ENCODE peak calls at places on chromosomes 16 and 17, in eight cellular contexts. K, T, C, N, M, L, W and V are unnamed samples.

GRCh38 chr17:76447931-76448652 is 4.9 kb downstream of the UBE2O start:
- DNase-seq in K (peak), T (no peak), C (no peak), N (peak), M (no peak), L (no peak), W (no peak), V (no peak)

GRCh38 chr17:35161281-35161761 is 13.7 kb downstream of the UNC45B start:
- DNase-seq in K (no peak), T (no peak), C (no peak), N (peak), M (no peak), L (no peak), W (no peak), V (peak)

GRCh38 chr16:26348095-26348494 is 656.3 kb downstream of the HS3ST4 start:
- DNase-seq in K (no peak), T (no peak), C (no peak), N (no peak), M (no peak), L (no peak), W (no peak), V (no peak)

GRCh38 chr16:28925386-28926228 is 569 bp upstream of the RABEP2 start:
- DNase-seq in K (peak), T (no peak), C (peak), N (peak), M (peak), L (peak), W (peak), V (peak)

GRCh38 chr16:57175896-57176295 is 9.9 kb downstream of the PSME3IP1 start:
- DNase-seq in K (no peak), T (no peak), C (no peak), N (no peak), M (no peak), L (no peak), W (no peak), V (no peak)

GRCh38 chr16:66036162-66036561 is 330.3 kb upstream of the CDH5 start:
- DNase-seq in K (peak), T (no peak), C (no peak), N (no peak), M (no peak), L (no peak), W (no peak), V (no peak)

GRCh38 chr16:68235105-68235881 is 634 bp downstream of the ESRP2 start:
- DNase-seq in K (no peak), T (peak), C (peak), N (no peak), M (no peak), L (no peak), W (no peak), V (no peak)

GRCh38 chr17:56290486-56291118 is 137.3 kb downstream of the ANKFN1 start:
- DNase-seq in K (peak), T (no peak), C (no peak), N (no peak), M (no peak), L (no peak), W (no peak), V (no peak)

GRCh38 chr17:78399693-78400144 is 21.3 kb downstream of the PGS1 start:
- DNase-seq in K (no peak), T (no peak), C (no peak), N (no peak), M (no peak), L (no peak), W (no peak), V (no peak)

GRCh38 chr17:44376124-44376523 is 12.5 kb upstream of the FAM171A2 start:
- DNase-seq in K (no peak), T (no peak), C (no peak), N (peak), M (no peak), L (no peak), W (no peak), V (no peak)

GRCh38 chr17:57603541-57603940 is 141.6 kb downstream of the CCDC182 start:
- DNase-seq in K (no peak), T (no peak), C (peak), N (no peak), M (no peak), L (no peak), W (no peak), V (no peak)

GRCh38 chr17:76022973-76023899 is 3.9 kb downstream of the EVPL start:
- DNase-seq in K (no peak), T (no peak), C (no peak), N (no peak), M (no peak), L (no peak), W (no peak), V (no peak)